ENCODE peak calls at places on chromosomes 3 and 15, in ten cellular contexts. P, S, U, H, V, B, G, J, Z and I are unnamed samples.

GRCh38 chr3:134212898-134213665 is 37.6 kb downstream of the RYK start:
- DNase-seq in G (peak), B (peak), P (peak), J (peak), U (peak), Z (peak), H (peak), V (peak), S (peak), I (peak)

GRCh38 chr3:12181806-12182205 is 23.1 kb upstream of the TIMP4 start:
- DNase-seq in V (no peak), H (no peak), Z (no peak), J (no peak), P (no peak), G (no peak), U (no peak), S (no peak), B (no peak), I (no peak)

GRCh38 chr15:101641134-101641764 is 10.9 kb downstream of the TM2D3 start:
- DNase-seq in V (peak), G (peak), S (peak), Z (peak), J (peak), U (peak), B (peak), H (peak), P (peak), I (peak)

GRCh38 chr3:178680037-178680436 is 143.8 kb downstream of the KCNMB2 start:
- DNase-seq in J (no peak), G (no peak), P (no peak), H (no peak), B (no peak), Z (no peak), V (no peak), U (no peak), S (no peak), I (no peak)

GRCh38 chr3:191357909-191358308 is 27.6 kb upstream of the UTS2B start:
- DNase-seq in B (no peak), V (no peak), S (peak), U (no peak), H (no peak), P (no peak), G (no peak), Z (no peak), J (no peak), I (no peak)

GRCh38 chr15:64134322-64134829 is 17.2 kb upstream of the SNX22 start:
- DNase-seq in S (peak), Z (peak), U (no peak), J (no peak), V (no peak), H (no peak), P (no peak), B (peak), G (no peak), I (peak)

GRCh38 chr15:87722941-87723691 is 533.4 kb downstream of the NTRK3 start:
- DNase-seq in U (no peak), V (no peak), H (no peak), Z (no peak), G (no peak), S (no peak), P (no peak), B (no peak), J (peak), I (no peak)

GRCh38 chr3:22156868-22157267 is 405.9 kb upstream of the ZNF385D start:
- DNase-seq in H (no peak), G (no peak), S (no peak), U (no peak), P (peak), Z (no peak), V (peak), B (no peak), J (no peak), I (no peak)

GRCh38 chr3:72013104-72013503 is 228.2 kb upstream of the PROK2 start:
- DNase-seq in S (no peak), B (no peak), J (no peak), V (no peak), Z (peak), H (no peak), U (no peak), G (no peak), P (no peak), I (no peak)

GRCh38 chr3:156816091-156816793 is 9.9 kb upstream of the LEKR1 start:
- DNase-seq in J (no peak), V (no peak), S (peak), P (peak), Z (no peak), B (peak), H (no peak), U (peak), G (no peak), I (no peak)